ENCODE peak calls at places on chromosomes 12 and 14, in six cellular contexts. P is WTC11, I is HepG2, R is K562, Q is GM12878, F is H1. J is an unnamed sample.

GRCh38 chr14:77848031-77848430 is 48.1 kb downstream of the ADCK1 start:
- DNase-seq in P (no peak), I (no peak), R (no peak), Q (no peak), F (no peak), J (no peak)

GRCh38 chr14:59018978-59019377 is 169.5 kb upstream of the DAAM1 start:
- DNase-seq in P (peak), I (no peak), R (peak), Q (no peak), F (no peak), J (no peak)

GRCh38 chr12:123427036-123427769 is 9.3 kb downstream of the RILPL2 start:
- DNase-seq in P (no peak), I (no peak), R (no peak), Q (peak), F (no peak), J (no peak)

GRCh38 chr12:69868695-69869094 is 43.7 kb downstream of the MYRFL start:
- DNase-seq in P (no peak), I (no peak), R (no peak), Q (no peak), F (no peak), J (no peak)

GRCh38 chr14:89214221-89214965 is 202.6 kb downstream of the FOXN3 start:
- DNase-seq in P (no peak), I (peak), R (no peak), Q (no peak), F (no peak), J (no peak)

GRCh38 chr12:128798543-128799341 is 25.0 kb downstream of the SLC15A4 start:
- DNase-seq in P (no peak), I (no peak), R (no peak), Q (no peak), F (no peak), J (no peak)

GRCh38 chr14:55572578-55572977 is 7.4 kb upstream of the KTN1 start:
- DNase-seq in P (no peak), I (peak), R (peak), Q (no peak), F (no peak), J (no peak)

GRCh38 chr12:123595729-123596128 is 6.2 kb upstream of the DDX55 start:
- DNase-seq in P (no peak), I (peak), R (no peak), Q (no peak), F (no peak), J (no peak)

GRCh38 chr12:117408161-117408791 is 46.9 kb upstream of the NOS1 start:
- DNase-seq in P (no peak), I (no peak), R (no peak), Q (no peak), F (no peak), J (no peak)

GRCh38 chr14:105398044-105398725 is at the start of gene TEX22:
- DNase-seq in P (peak), I (peak), R (peak), Q (peak), F (peak), J (peak)

GRCh38 chr12:54624316-54625279 is 10.1 kb downstream of the LACRT start:
- DNase-seq in P (no peak), I (peak), R (no peak), Q (no peak), F (no peak), J (no peak)

GRCh38 chr14:74245292-74245691 is 6.0 kb downstream of the VSX2 start:
- DNase-seq in P (no peak), I (no peak), R (no peak), Q (no peak), F (no peak), J (no peak)

GRCh38 chr12:114440450-114441383 is 34.8 kb upstream of the TBX5 start:
- DNase-seq in P (peak), I (no peak), R (no peak), Q (no peak), F (no peak), J (no peak)

GRCh38 chr12:100827901-100828520 is 33.4 kb downstream of the ANO4 start:
- DNase-seq in P (no peak), I (peak), R (peak), Q (no peak), F (no peak), J (peak)

GRCh38 chr14:96693252-96693820 is 103.8 kb upstream of the VRK1 start:
- DNase-seq in P (no peak), I (no peak), R (no peak), Q (no peak), F (no peak), J (no peak)

GRCh38 chr12:537772-538171 is 78.0 kb downstream of the B4GALNT3 start:
- DNase-seq in P (no peak), I (no peak), R (no peak), Q (no peak), F (no peak), J (peak)

GRCh38 chr14:85084344-85084743 is 445.6 kb upstream of the FLRT2 start:
- DNase-seq in P (no peak), I (no peak), R (no peak), Q (no peak), F (no peak), J (no peak)

GRCh38 chr14:67241416-67242362 is at the start of gene PALS1:
- DNase-seq in P (no peak), I (peak), R (peak), Q (peak), F (no peak), J (peak)

GRCh38 chr12:79690156-79690605 is 583 bp downstream of the PAWR start:
- DNase-seq in P (peak), I (peak), R (no peak), Q (no peak), F (no peak), J (no peak)

GRCh38 chr14:99633141-99633540 is 11.8 kb upstream of the HHIPL1 start:
- DNase-seq in P (no peak), I (no peak), R (no peak), Q (no peak), F (no peak), J (no peak)

GRCh38 chr12:15899282-15899870 is 11.8 kb upstream of the DERA start:
- DNase-seq in P (no peak), I (peak), R (no peak), Q (no peak), F (no peak), J (no peak)

GRCh38 chr14:32104803-32105202 is 27.7 kb downstream of the ARHGAP5 start:
- DNase-seq in P (no peak), I (no peak), R (no peak), Q (no peak), F (no peak), J (no peak)

GRCh38 chr14:104205781-104206180 is 67.4 kb downstream of the KIF26A start:
- DNase-seq in P (no peak), I (no peak), R (no peak), Q (no peak), F (no peak), J (no peak)

GRCh38 chr14:105317546-105317945 is 3.0 kb downstream of the PACS2 start:
- DNase-seq in P (no peak), I (no peak), R (no peak), Q (no peak), F (no peak), J (no peak)

DNA sequence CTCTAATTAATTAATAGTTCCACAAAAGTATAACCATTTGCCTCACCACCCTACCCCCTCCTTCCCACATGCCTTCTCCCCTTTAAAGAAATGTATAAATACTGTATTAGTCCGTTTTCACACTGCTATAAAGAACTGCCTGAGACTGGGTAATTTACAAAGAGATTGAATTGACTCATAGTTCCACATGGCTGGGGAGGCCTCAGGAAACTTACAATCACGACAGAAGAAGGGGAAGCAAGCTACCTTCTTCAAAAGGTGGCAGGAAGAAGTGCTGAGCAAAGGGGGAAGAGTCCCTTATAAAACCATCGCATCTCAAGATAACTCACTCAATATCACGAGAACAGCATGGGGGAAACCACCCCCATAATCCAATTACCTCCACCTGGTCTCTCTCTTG is 8.2 kb upstream of the RESF1 start:
- DNase-seq in P (no peak), I (no peak), R (no peak), Q (no peak), F (no peak), J (no peak)
- TF ChIP-seq ATF3 in P (no peak), I (no peak), R (no peak), Q (no peak), F (no peak), J (no peak)

DNA sequence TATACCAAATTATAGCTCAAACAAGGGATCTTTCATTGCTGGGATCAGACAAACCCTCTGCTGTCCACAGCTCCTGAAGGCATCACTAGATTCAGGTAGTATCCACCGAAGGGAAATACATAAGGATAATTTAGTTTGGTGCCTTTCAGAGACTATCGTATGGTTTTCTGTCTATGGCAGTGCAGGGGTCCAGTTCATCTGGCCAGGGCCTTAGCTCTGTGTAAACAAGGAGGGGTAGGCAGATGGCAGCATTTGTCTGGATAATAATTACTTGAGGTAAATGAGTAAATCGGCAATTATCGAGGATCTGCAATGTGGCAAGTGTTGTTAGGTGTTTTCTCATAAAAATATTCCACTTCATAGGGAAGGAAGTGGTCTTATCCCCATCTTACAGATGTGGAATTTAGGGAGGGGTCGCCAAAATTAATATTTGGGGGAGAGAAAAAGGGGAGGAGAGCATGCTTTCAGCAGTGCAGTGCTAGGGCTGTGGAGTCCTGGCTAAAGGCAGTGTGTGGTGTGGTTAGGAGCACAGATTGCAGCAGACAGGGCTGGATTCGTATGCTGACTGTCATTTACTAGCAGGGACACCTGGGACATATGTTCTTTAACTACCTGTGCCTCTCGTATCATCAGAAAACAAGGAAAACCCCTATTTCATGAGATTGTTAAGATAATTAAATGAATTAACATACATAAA is 27.0 kb downstream of the RASSF8 start:
- DNase-seq in P (no peak), I (no peak), R (no peak), Q (no peak), F (no peak), J (no peak)
- TF ChIP-seq ATF3 in P (no peak), I (no peak), R (no peak), Q (no peak), F (no peak), J (no peak)

DNA sequence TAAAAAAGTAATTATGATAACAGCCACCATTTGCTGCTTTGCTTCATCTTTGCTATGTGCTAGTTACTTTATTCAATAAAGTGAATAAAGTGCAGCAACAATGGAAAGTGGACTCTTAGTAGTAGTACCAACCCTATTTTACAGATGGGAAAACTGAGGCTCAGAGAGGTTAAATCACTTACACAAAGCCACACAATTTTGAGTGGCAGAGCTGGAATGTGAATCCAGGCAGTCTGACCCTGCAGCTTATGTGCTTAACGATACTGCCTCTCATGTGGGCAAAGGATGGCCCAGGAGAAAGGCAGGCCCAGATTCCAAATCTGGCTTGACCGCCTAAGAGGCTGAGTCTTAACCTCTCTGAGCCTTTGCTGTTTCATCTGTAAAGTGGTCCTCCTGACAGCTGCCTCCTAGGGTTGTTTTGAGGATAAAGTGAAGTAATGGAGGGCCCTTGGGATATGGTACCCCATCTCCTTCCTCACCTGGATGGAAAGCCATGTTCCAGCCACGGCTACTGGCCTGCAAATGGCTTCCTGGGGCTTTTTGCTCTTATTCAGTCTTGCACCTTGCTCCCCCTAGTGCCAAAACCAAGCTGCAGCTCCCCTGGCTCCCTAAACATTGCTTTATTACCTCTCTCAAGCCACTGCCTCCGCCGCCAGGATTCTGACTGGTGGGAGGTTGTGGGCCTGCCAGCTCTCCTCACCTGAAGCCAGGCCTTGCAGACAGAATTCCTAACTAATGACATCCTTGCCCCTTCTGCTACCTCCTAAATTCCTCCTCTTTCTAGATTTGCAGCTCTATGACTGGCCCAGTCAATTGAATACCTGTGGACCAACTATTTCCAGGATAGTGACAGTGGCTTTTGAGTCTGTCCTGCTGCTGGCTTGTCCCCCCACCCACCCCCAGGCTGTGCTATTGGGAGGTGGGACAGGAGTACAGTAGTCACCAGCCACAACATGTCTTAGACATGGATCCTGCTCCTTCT is 283.3 kb upstream of the PWP1 start:
- DNase-seq in P (peak), I (peak), R (peak), Q (no peak), F (peak), J (peak)
- TF ChIP-seq ATF3 in P (no peak), I (no peak), R (no peak), Q (no peak), F (no peak), J (no peak)

DNA sequence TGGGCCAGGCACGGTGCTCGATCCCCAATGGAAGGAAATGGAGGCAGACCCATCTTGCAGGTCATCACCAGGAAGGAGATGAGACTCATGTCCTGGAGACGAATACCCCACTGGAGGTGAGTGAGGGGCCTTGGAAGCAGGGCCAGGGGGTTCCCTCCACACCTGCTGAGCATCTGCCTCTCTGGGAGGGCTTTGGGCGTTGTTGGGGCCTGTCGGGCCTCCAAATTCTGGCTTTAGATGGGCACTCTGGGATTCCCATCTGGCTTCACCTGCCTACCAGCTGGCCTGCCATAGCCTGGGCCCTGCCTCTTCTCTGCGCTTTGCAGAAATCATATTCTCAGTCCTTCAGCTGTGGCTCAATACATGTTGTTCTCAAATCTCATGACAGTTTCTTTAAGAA is 13.9 kb downstream of the RTL1 start:
- DNase-seq in P (peak), I (no peak), R (no peak), Q (no peak), F (no peak), J (no peak)
- TF ChIP-seq ATF3 in P (no peak), I (no peak), R (no peak), Q (no peak), F (no peak), J (no peak)

DNA sequence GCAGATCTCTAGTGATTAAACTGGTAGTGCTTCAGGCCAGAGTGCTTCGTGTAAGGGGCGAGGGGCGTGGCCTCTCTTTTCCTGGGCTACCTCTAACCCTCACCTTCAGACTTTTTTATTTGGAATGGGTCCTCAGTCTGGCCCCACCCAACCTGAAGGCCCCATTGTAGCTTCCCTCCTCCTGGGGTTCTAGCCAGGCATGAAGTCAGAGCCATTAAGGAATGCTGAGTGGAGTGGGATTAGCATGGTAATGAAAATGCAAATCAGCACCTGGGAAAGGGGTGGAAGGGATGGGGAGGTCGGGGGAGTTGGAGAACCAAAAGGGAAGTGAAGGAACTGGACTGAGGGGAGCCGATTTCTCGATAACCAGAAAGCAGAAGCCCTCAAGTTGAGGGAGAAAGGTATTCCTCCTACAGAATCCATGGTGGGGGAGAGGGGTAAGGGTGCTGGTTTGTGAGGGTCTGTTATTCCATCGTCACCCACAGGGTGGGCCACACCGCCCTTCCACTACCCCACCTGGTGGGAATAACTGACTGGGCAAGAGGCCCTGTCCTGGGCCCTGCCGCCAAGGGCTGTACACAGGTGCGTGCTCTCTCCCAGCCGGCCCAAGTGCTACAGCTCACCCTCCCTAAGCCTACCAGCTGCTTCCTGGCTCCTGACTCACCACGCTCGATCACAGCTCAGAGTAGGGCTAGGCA is 14.1 kb downstream of the ZFHX2 start:
- DNase-seq in P (peak), I (no peak), R (no peak), Q (no peak), F (peak), J (no peak)
- TF ChIP-seq ATF3 in P (no peak), I (no peak), R (no peak), Q (no peak), F (no peak), J (no peak)

GRCh38 chr14:34596891-34597290 is 33.1 kb downstream of the SNX6 start:
- DNase-seq in P (no peak), I (no peak), R (no peak), Q (no peak), F (no peak), J (no peak)
- TF ChIP-seq ATF3 in P (no peak), I (no peak), R (no peak), Q (no peak), F (no peak), J (no peak)

DNA sequence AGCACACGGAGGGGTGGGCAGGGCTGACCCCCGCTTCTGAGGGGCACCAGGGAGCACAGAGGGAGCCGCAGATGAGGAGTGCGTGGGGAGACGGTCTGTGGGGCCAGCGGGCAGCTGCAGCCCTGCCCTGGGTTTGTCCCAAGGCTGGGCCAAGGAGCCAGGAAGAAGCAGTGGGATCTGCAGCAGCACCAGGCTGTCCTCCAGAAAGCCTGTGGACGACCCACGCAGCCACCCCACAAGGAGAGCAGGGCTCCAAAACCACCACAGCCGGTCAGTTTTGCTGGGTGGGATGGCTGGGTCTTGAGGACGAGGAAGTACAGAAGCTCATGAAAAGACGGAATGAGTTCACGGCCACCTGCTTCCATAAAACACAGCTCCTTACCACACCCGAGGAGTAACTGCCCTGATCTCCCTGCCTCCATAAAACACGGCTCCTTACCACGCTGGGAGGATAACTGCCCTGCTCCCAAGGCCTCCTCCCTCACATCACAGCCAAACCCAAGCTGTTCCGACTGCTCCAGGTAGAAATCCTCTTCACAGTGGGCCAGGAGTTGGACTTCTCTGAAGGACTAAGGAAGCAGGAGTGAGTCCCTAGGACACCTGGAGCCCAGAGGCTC is 9.9 kb upstream of the GOLGA3 start:
- DNase-seq in P (no peak), I (no peak), R (no peak), Q (no peak), F (no peak), J (no peak)
- TF ChIP-seq ATF3 in P (no peak), I (no peak), R (no peak), Q (no peak), F (no peak), J (no peak)

J was measured in HCT116.